ENCODE peak calls at places on chromosomes 3 and 15, in four cellular contexts. One of them, this sample, is unnamed.

GRCh38 chr15:96230557-96231181 is 99.8 kb upstream of the NR2F2 start:
- DNase-seq in anterior cingulate cortex: no peak
- DNase-seq in bronchial epithelial cell: peak
- DNase-seq in BJ: no peak
- DNase-seq in this sample: no peak

GRCh38 chr3:35680866-35681650 is 41.7 kb downstream of the ARPP21 start:
- DNase-seq in BJ: no peak
- DNase-seq in bronchial epithelial cell: no peak
- DNase-seq in anterior cingulate cortex: no peak
- DNase-seq in this sample: no peak

GRCh38 chr3:51382947-51383578 is 2.0 kb upstream of the MANF start:
- DNase-seq in bronchial epithelial cell: no peak
- DNase-seq in anterior cingulate cortex: no peak
- DNase-seq in BJ: no peak
- DNase-seq in this sample: no peak

GRCh38 chr3:79517766-79518413 is 249.9 kb downstream of the ROBO1 start:
- DNase-seq in BJ: no peak
- DNase-seq in anterior cingulate cortex: no peak
- DNase-seq in bronchial epithelial cell: peak
- DNase-seq in this sample: peak

GRCh38 chr15:70088887-70089691 is 8.6 kb downstream of the TLE3 start:
- DNase-seq in bronchial epithelial cell: no peak
- DNase-seq in anterior cingulate cortex: no peak
- DNase-seq in BJ: no peak
- DNase-seq in this sample: no peak

GRCh38 chr3:156620901-156621300 is 53.5 kb upstream of the TIPARP start:
- DNase-seq in anterior cingulate cortex: no peak
- DNase-seq in BJ: no peak
- DNase-seq in bronchial epithelial cell: peak
- DNase-seq in this sample: no peak

GRCh38 chr3:29156071-29156715 is 124.7 kb upstream of the RBMS3 start:
- DNase-seq in anterior cingulate cortex: no peak
- DNase-seq in bronchial epithelial cell: peak
- DNase-seq in BJ: no peak
- DNase-seq in this sample: peak

GRCh38 chr15:100803158-100803440 is 76.5 kb upstream of the ALDH1A3 start:
- DNase-seq in bronchial epithelial cell: no peak
- DNase-seq in anterior cingulate cortex: no peak
- DNase-seq in BJ: no peak
- DNase-seq in this sample: no peak

GRCh38 chr15:67010898-67011619 is 54.3 kb upstream of the SMAD3 start:
- DNase-seq in BJ: no peak
- DNase-seq in bronchial epithelial cell: no peak
- DNase-seq in anterior cingulate cortex: no peak
- DNase-seq in this sample: no peak

GRCh38 chr15:83250766-83251165 is 33.7 kb downstream of the BNC1 start:
- DNase-seq in BJ: no peak
- DNase-seq in bronchial epithelial cell: peak
- DNase-seq in anterior cingulate cortex: no peak
- DNase-seq in this sample: no peak

GRCh38 chr15:78000089-78000926 is 77.2 kb downstream of the TBC1D2B start:
- DNase-seq in anterior cingulate cortex: no peak
- DNase-seq in BJ: no peak
- DNase-seq in bronchial epithelial cell: peak
- DNase-seq in this sample: peak

GRCh38 chr3:195736866-195737490 is 16.2 kb downstream of the MUC20 start:
- DNase-seq in bronchial epithelial cell: no peak
- DNase-seq in anterior cingulate cortex: no peak
- DNase-seq in BJ: no peak
- DNase-seq in this sample: no peak

GRCh38 chr15:28919201-28919627 is 33.4 kb downstream of the APBA2 start:
- DNase-seq in anterior cingulate cortex: no peak
- DNase-seq in bronchial epithelial cell: no peak
- DNase-seq in BJ: no peak
- DNase-seq in this sample: no peak

GRCh38 chr3:16060358-16060852 is 114.1 kb upstream of the GALNT15 start:
- DNase-seq in bronchial epithelial cell: peak
- DNase-seq in BJ: peak
- DNase-seq in anterior cingulate cortex: no peak
- DNase-seq in this sample: peak

GRCh38 chr15:58282060-58282708 is 144.0 kb downstream of the AQP9 start:
- DNase-seq in anterior cingulate cortex: no peak
- DNase-seq in BJ: no peak
- DNase-seq in bronchial epithelial cell: no peak
- DNase-seq in this sample: no peak

GRCh38 chr15:77118787-77119410 is 48.0 kb upstream of the TSPAN3 start:
- DNase-seq in anterior cingulate cortex: no peak
- DNase-seq in BJ: peak
- DNase-seq in bronchial epithelial cell: peak
- DNase-seq in this sample: peak

GRCh38 chr3:69161587-69162196 is 39.3 kb upstream of the LMOD3 start:
- DNase-seq in anterior cingulate cortex: no peak
- DNase-seq in bronchial epithelial cell: peak
- DNase-seq in BJ: no peak
- DNase-seq in this sample: no peak

GRCh38 chr15:76282451-76282850 is 28.8 kb downstream of the ETFA start:
- DNase-seq in BJ: no peak
- DNase-seq in bronchial epithelial cell: no peak
- DNase-seq in anterior cingulate cortex: no peak
- DNase-seq in this sample: no peak

GRCh38 chr15:65869954-65870871 is 922 bp downstream of the RAB11A start:
- DNase-seq in bronchial epithelial cell: peak
- DNase-seq in anterior cingulate cortex: peak
- DNase-seq in BJ: no peak
- DNase-seq in this sample: peak

GRCh38 chr3:135083756-135084155 is 288.7 kb downstream of the EPHB1 start:
- DNase-seq in BJ: no peak
- DNase-seq in anterior cingulate cortex: no peak
- DNase-seq in bronchial epithelial cell: no peak
- DNase-seq in this sample: no peak

GRCh38 chr3:9649791-9650521 is 651 bp downstream of the MTMR14 start:
- DNase-seq in bronchial epithelial cell: no peak
- DNase-seq in anterior cingulate cortex: no peak
- DNase-seq in BJ: no peak
- DNase-seq in this sample: no peak

GRCh38 chr3:184180165-184180564 is 5.5 kb downstream of the AP2M1 start:
- DNase-seq in anterior cingulate cortex: no peak
- DNase-seq in BJ: no peak
- DNase-seq in bronchial epithelial cell: no peak
- DNase-seq in this sample: peak

GRCh38 chr15:65309882-65310418 is 5.5 kb downstream of the RNU5B-1 start:
- DNase-seq in BJ: no peak
- DNase-seq in anterior cingulate cortex: no peak
- DNase-seq in bronchial epithelial cell: no peak
- DNase-seq in this sample: no peak

GRCh38 chr3:138332472-138333073 is 2.9 kb upstream of the NME9 start:
- DNase-seq in anterior cingulate cortex: no peak
- DNase-seq in BJ: no peak
- DNase-seq in bronchial epithelial cell: peak
- DNase-seq in this sample: no peak

GRCh38 chr3:162302983-162303624 is 806.5 kb downstream of the OTOL1 start:
- DNase-seq in anterior cingulate cortex: no peak
- DNase-seq in bronchial epithelial cell: no peak
- DNase-seq in BJ: no peak
- DNase-seq in this sample: no peak

GRCh38 chr3:194137314-194138097 is 1.6 kb downstream of the HES1 start:
- DNase-seq in bronchial epithelial cell: peak
- DNase-seq in BJ: no peak
- DNase-seq in anterior cingulate cortex: no peak
- DNase-seq in this sample: peak

GRCh38 chr15:29942144-29942543 is 119.9 kb upstream of the TJP1 start:
- DNase-seq in BJ: no peak
- DNase-seq in bronchial epithelial cell: no peak
- DNase-seq in anterior cingulate cortex: no peak
- DNase-seq in this sample: no peak

GRCh38 chr15:99145005-99145404 is 40.1 kb downstream of the SYNM start:
- DNase-seq in anterior cingulate cortex: no peak
- DNase-seq in bronchial epithelial cell: no peak
- DNase-seq in BJ: no peak
- DNase-seq in this sample: no peak

GRCh38 chr3:194206375-194206774 is 70.4 kb downstream of the HES1 start:
- DNase-seq in bronchial epithelial cell: no peak
- DNase-seq in anterior cingulate cortex: no peak
- DNase-seq in BJ: no peak
- DNase-seq in this sample: no peak

This sample was measured in MG63.